ENCODE peak calls at places on chromosomes 16 and 17, in six cellular contexts. Z, V, P, B, N and T are unnamed samples.
A peak's percentile ranks its signal among the peaks of the same experiment; 100 is the strongest.

GRCh38 chr17:520447-521167 is 168.0 kb upstream of the RPH3AL start:
- DNase-seq in N (no peak), B (peak; percentile 68), V (no peak), Z (no peak), P (no peak), T (no peak)

GRCh38 chr16:64437706-64438329 is 684.0 kb downstream of the CDH11 start:
- DNase-seq in P (no peak), N (no peak), V (no peak), Z (no peak), B (no peak), T (no peak)

GRCh38 chr16:19559242-19559910 is 3.9 kb downstream of the VPS35L start:
- DNase-seq in V (peak; percentile 71), P (peak; percentile 34), B (peak; percentile 85), N (no peak), Z (peak; percentile 79), T (no peak)

GRCh38 chr17:10337976-10338375 is 34.8 kb downstream of the MYH13 start:
- DNase-seq in V (no peak), B (no peak), P (no peak), N (no peak), Z (peak; percentile 72), T (no peak)

GRCh38 chr16:4264546-4264945 is 8.3 kb downstream of the TFAP4 start:
- DNase-seq in Z (peak; percentile 51), B (no peak), V (no peak), P (no peak), N (no peak), T (no peak)

GRCh38 chr16:48321307-48322036 is 63.7 kb downstream of the SIAH1 start:
- DNase-seq in N (no peak), V (no peak), B (no peak), Z (peak; percentile 81), P (no peak), T (peak; percentile 18)

GRCh38 chr16:78503501-78504110 is 404.2 kb downstream of the WWOX start:
- DNase-seq in V (peak; percentile 81), N (peak; percentile 16), P (peak; percentile 69), B (peak; percentile 76), Z (peak; percentile 52), T (peak; percentile 6)

GRCh38 chr17:42459983-42460300 is 1.3 kb downstream of the ATP6V0A1 start:
- DNase-seq in N (no peak), Z (peak; percentile 76), V (peak; percentile 27), B (no peak), P (no peak), T (no peak)

GRCh38 chr16:72836181-72836580 is 211.7 kb downstream of the ZFHX3 start:
- DNase-seq in P (no peak), N (no peak), Z (no peak), V (no peak), B (no peak), T (no peak)

GRCh38 chr16:51144203-51144602 is 6.9 kb downstream of the SALL1 start:
- DNase-seq in V (no peak), Z (no peak), P (no peak), B (no peak), N (no peak), T (no peak)

GRCh38 chr16:78504391-78504945 is 405.0 kb downstream of the WWOX start:
- DNase-seq in Z (peak; percentile 39), N (no peak), B (no peak), P (peak; percentile 40), V (no peak), T (no peak)

GRCh38 chr16:20866792-20867191 is 33.4 kb downstream of the DCUN1D3 start:
- DNase-seq in Z (no peak), B (no peak), N (no peak), V (no peak), P (no peak), T (no peak)

GRCh38 chr17:5437721-5438317 is 1.1 kb downstream of the C1QBP start:
- DNase-seq in V (no peak), N (no peak), Z (peak; percentile 72), B (no peak), P (no peak), T (no peak)

GRCh38 chr17:68501074-68501473 is 11.2 kb upstream of the PRKAR1A start:
- DNase-seq in Z (no peak), B (no peak), N (no peak), P (no peak), V (no peak), T (no peak)

GRCh38 chr16:28155293-28155692 is 56.5 kb downstream of the XPO6 start:
- DNase-seq in B (no peak), V (no peak), Z (no peak), P (no peak), N (no peak), T (no peak)

GRCh38 chr17:63966646-63967265 is 6.0 kb downstream of the SCN4A start:
- DNase-seq in Z (no peak), P (no peak), V (no peak), B (no peak), N (no peak), T (no peak)

GRCh38 chr16:57098188-57098841 is 5.9 kb downstream of the CPNE2 start:
- DNase-seq in V (no peak), B (peak; percentile 41), N (no peak), P (no peak), Z (no peak), T (no peak)

GRCh38 chr17:61481421-61481820 is 29.2 kb downstream of the TBX4 start:
- DNase-seq in P (no peak), V (no peak), N (no peak), Z (no peak), B (no peak), T (no peak)

GRCh38 chr17:69030145-69030544 is 30.6 kb downstream of the ABCA9 start:
- DNase-seq in B (no peak), P (no peak), N (no peak), Z (peak; percentile 25), V (no peak), T (no peak)

GRCh38 chr16:65524231-65524630 is 402.4 kb upstream of the CDH11 start:
- DNase-seq in N (no peak), Z (no peak), V (no peak), P (no peak), B (no peak), T (no peak)

GRCh38 chr17:1796800-1797199 is 32.9 kb downstream of the SMYD4 start:
- DNase-seq in V (no peak), N (no peak), Z (no peak), P (no peak), B (no peak), T (no peak)

GRCh38 chr17:74332763-74333220 is 6.8 kb downstream of the KIF19 start:
- DNase-seq in N (no peak), V (peak; percentile 40), P (peak; percentile 31), B (no peak), Z (no peak), T (no peak)

GRCh38 chr17:44585315-44585714 is 28.0 kb downstream of the FZD2 start:
- DNase-seq in P (no peak), Z (no peak), B (no peak), N (no peak), V (no peak), T (no peak)

GRCh38 chr16:65786916-65787315 is 579.6 kb upstream of the CDH5 start:
- DNase-seq in N (no peak), V (no peak), Z (no peak), P (no peak), B (no peak), T (no peak)

GRCh38 chr16:56960681-56961281 is 969 bp upstream of the CETP start:
- DNase-seq in B (no peak), P (no peak), Z (no peak), V (no peak), N (no peak), T (no peak)

GRCh38 chr17:9386401-9386800 is 189.2 kb downstream of the STX8 start:
- DNase-seq in V (no peak), Z (no peak), N (no peak), P (peak; percentile 28), B (no peak), T (peak; percentile 55)

GRCh38 chr16:84062734-84063640 is 20.4 kb upstream of the SLC38A8 start:
- DNase-seq in Z (peak; percentile 81), P (peak; percentile 69), V (peak; percentile 92), B (peak; percentile 92), N (peak; percentile 27), T (peak; percentile 29)

GRCh38 chr17:73765824-73766563 is 121.7 kb upstream of the SDK2 start:
- DNase-seq in Z (no peak), N (no peak), V (no peak), B (no peak), P (no peak), T (no peak)

GRCh38 chr17:4180791-4181190 is 37.8 kb downstream of the CYB5D2 start:
- DNase-seq in Z (no peak), P (no peak), B (no peak), N (no peak), V (no peak), T (no peak)

GRCh38 chr16:53518550-53519416 is 15.8 kb upstream of the AKTIP start:
- DNase-seq in Z (peak; percentile 8), V (no peak), B (no peak), P (peak; percentile 51), N (peak; percentile 66), T (no peak)

GRCh38 chr17:67200727-67201301 is 44.2 kb downstream of the HELZ start:
- DNase-seq in B (peak; percentile 58), V (peak; percentile 12), P (no peak), N (no peak), Z (peak; percentile 32), T (no peak)

GRCh38 chr17:7216242-7217112 is 3.2 kb downstream of the DLG4 start:
- DNase-seq in B (no peak), V (no peak), Z (peak; percentile 28), P (no peak), N (no peak), T (no peak)
- H3K27ac ChIP-seq in B (no peak overlapping the region), V (no peak overlapping the region), Z (peak overlapping the region; percentile 27), P (peak overlapping the region; percentile 31), N (no peak overlapping the region), T (no peak overlapping the region)

DNA sequence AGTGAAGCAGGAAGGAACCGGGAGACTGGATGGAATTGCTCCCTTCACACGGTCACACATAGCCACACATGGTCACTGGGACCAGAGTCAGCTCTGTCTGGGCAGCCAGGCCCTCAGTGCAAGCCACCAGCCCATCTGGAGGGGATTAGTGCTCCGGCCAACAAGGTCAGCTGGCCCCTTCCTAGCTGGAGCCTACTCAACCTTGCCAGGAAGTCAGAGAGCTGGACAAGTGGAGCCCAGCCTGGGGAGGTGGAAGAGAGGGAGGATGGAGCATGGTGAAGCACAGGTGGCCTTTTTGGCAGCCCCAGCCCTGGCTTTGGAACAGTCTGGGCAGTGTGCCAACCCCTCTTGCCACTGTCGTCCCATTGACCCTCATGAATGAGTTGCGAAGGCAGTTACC is 3.7 kb upstream of the CACNA1G start:
- DNase-seq in V (no peak), P (no peak), N (no peak), B (no peak), Z (no peak), T (no peak)
- H3K27ac ChIP-seq in V (no peak overlapping the region), P (no peak overlapping the region), N (no peak overlapping the region), B (no peak overlapping the region), Z (no peak overlapping the region), T (no peak overlapping the region)

DNA sequence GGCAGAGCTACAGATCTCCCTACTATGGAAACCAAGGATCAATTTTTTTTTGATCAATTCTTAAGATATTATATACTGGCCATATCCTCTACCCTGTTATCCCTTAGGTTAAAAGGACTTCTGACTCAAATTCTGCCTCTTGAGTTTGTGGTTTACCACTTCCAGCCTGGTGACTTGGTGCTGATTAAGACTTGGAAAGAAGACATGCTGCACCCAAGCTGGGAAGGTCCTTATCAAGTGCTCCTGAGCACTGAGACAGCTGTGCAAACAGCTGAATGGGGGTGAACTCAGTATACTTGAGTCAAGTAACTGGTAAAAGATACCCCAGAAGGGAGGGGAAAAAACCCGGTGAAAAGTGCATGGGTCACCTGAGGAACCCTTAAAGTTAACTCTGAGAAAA is 20.5 kb upstream of the SPACA3 start:
- DNase-seq in P (no peak), Z (peak; percentile 34), V (no peak), N (no peak), B (no peak), T (peak; percentile 53)
- H3K27ac ChIP-seq in P (no peak overlapping the region), Z (no peak overlapping the region), V (no peak overlapping the region), N (no peak overlapping the region), B (no peak overlapping the region), T (peak overlapping the region; percentile 68)

GRCh38 chr16:89365044-89365467 is 125.3 kb downstream of the ANKRD11 start:
- DNase-seq in P (no peak), N (no peak), B (no peak), Z (peak; percentile 81), V (no peak), T (no peak)
- H3K27ac ChIP-seq in P (no peak overlapping the region), N (no peak overlapping the region), B (peak overlapping the region; percentile 95), Z (peak overlapping the region; percentile 73), V (no peak overlapping the region), T (peak overlapping the region; percentile 87)